ENCODE peak calls at places on chromosomes 7 and 10, in five cellular contexts. One of them, this sample, is unnamed.

GRCh38 chr10:58082248-58082647 is 185.4 kb downstream of the IPMK start:
- DNase-seq in PC-9: no peak
- DNase-seq in heart right ventricle: no peak
- DNase-seq in AG09319: no peak
- DNase-seq in naive B cell: no peak
- DNase-seq in this sample: no peak

GRCh38 chr7:106050002-106050742 is 61.9 kb downstream of the SYPL1 start:
- DNase-seq in PC-9: peak
- DNase-seq in heart right ventricle: no peak
- DNase-seq in AG09319: no peak
- DNase-seq in naive B cell: no peak
- DNase-seq in this sample: peak

GRCh38 chr7:111126987-111127386 is 36.1 kb downstream of the LRRN3 start:
- DNase-seq in PC-9: no peak
- DNase-seq in heart right ventricle: no peak
- DNase-seq in AG09319: no peak
- DNase-seq in naive B cell: no peak
- DNase-seq in this sample: peak

GRCh38 chr7:12074889-12075288 is 136.2 kb upstream of the TMEM106B start:
- DNase-seq in PC-9: no peak
- DNase-seq in heart right ventricle: no peak
- DNase-seq in AG09319: no peak
- DNase-seq in naive B cell: no peak
- DNase-seq in this sample: no peak

GRCh38 chr10:130036296-130037065 is 72.4 kb upstream of the EBF3 start:
- DNase-seq in PC-9: no peak
- DNase-seq in heart right ventricle: no peak
- DNase-seq in AG09319: no peak
- DNase-seq in naive B cell: no peak
- DNase-seq in this sample: no peak

GRCh38 chr7:116194115-116194514 is 16.2 kb upstream of the TES start:
- DNase-seq in PC-9: no peak
- DNase-seq in heart right ventricle: no peak
- DNase-seq in AG09319: no peak
- DNase-seq in naive B cell: no peak
- DNase-seq in this sample: peak

GRCh38 chr10:132061465-132062180 is 4.1 kb upstream of the JAKMIP3 start:
- DNase-seq in PC-9: no peak
- DNase-seq in heart right ventricle: no peak
- DNase-seq in AG09319: no peak
- DNase-seq in naive B cell: no peak
- DNase-seq in this sample: no peak

GRCh38 chr7:2529161-2530075 is 9.8 kb downstream of the LFNG start:
- DNase-seq in PC-9: peak
- DNase-seq in heart right ventricle: peak
- DNase-seq in AG09319: no peak
- DNase-seq in naive B cell: peak
- DNase-seq in this sample: peak

GRCh38 chr7:119974972-119975371 is 298.0 kb upstream of the KCND2 start:
- DNase-seq in PC-9: no peak
- DNase-seq in heart right ventricle: no peak
- DNase-seq in AG09319: no peak
- DNase-seq in naive B cell: no peak
- DNase-seq in this sample: no peak

GRCh38 chr7:155369-156000 is 36.9 kb upstream of the FAM20C start:
- DNase-seq in PC-9: no peak
- DNase-seq in heart right ventricle: no peak
- DNase-seq in AG09319: no peak
- DNase-seq in naive B cell: no peak
- DNase-seq in this sample: no peak

GRCh38 chr10:13404791-13405190 is 56.7 kb upstream of the SEPHS1 start:
- DNase-seq in PC-9: no peak
- DNase-seq in heart right ventricle: no peak
- DNase-seq in AG09319: no peak
- DNase-seq in naive B cell: no peak
- DNase-seq in this sample: no peak

GRCh38 chr7:108144931-108145330 is 14.8 kb upstream of the LAMB4 start:
- DNase-seq in PC-9: no peak
- DNase-seq in heart right ventricle: no peak
- DNase-seq in AG09319: no peak
- DNase-seq in naive B cell: no peak
- DNase-seq in this sample: no peak

GRCh38 chr10:114668375-114669080 is 10.5 kb upstream of the ABLIM1 start:
- DNase-seq in PC-9: no peak
- DNase-seq in heart right ventricle: no peak
- DNase-seq in AG09319: no peak
- DNase-seq in naive B cell: no peak
- DNase-seq in this sample: no peak

GRCh38 chr10:77160679-77161078 is 476.9 kb downstream of the KCNMA1 start:
- DNase-seq in PC-9: no peak
- DNase-seq in heart right ventricle: no peak
- DNase-seq in AG09319: peak
- DNase-seq in naive B cell: no peak
- DNase-seq in this sample: peak

GRCh38 chr10:88198023-88198422 is 334.6 kb downstream of the PTEN start:
- DNase-seq in PC-9: no peak
- DNase-seq in heart right ventricle: no peak
- DNase-seq in AG09319: no peak
- DNase-seq in naive B cell: no peak
- DNase-seq in this sample: no peak

GRCh38 chr7:95491634-95492314 is 6.0 kb downstream of the ASB4 start:
- DNase-seq in PC-9: peak
- DNase-seq in heart right ventricle: no peak
- DNase-seq in AG09319: no peak
- DNase-seq in naive B cell: no peak
- DNase-seq in this sample: peak

GRCh38 chr7:22669692-22670421 is 57.1 kb upstream of the IL6 start:
- DNase-seq in PC-9: no peak
- DNase-seq in heart right ventricle: no peak
- DNase-seq in AG09319: no peak
- DNase-seq in naive B cell: no peak
- DNase-seq in this sample: no peak

GRCh38 chr7:4613855-4614548 is 68.1 kb upstream of the FOXK1 start:
- DNase-seq in PC-9: no peak
- DNase-seq in heart right ventricle: no peak
- DNase-seq in AG09319: peak
- DNase-seq in naive B cell: no peak
- DNase-seq in this sample: peak

GRCh38 chr10:102869290-102870198 is at the start of gene AS3MT:
- DNase-seq in PC-9: peak
- DNase-seq in heart right ventricle: peak
- DNase-seq in AG09319: no peak
- DNase-seq in naive B cell: no peak
- DNase-seq in this sample: no peak

GRCh38 chr7:98681951-98682350 is 64.9 kb downstream of the NPTX2 start:
- DNase-seq in PC-9: no peak
- DNase-seq in heart right ventricle: no peak
- DNase-seq in AG09319: no peak
- DNase-seq in naive B cell: no peak
- DNase-seq in this sample: no peak

GRCh38 chr10:43206391-43207235 is 60.3 kb downstream of the RASGEF1A start:
- DNase-seq in PC-9: no peak
- DNase-seq in heart right ventricle: no peak
- DNase-seq in AG09319: no peak
- DNase-seq in naive B cell: no peak
- DNase-seq in this sample: no peak

GRCh38 chr10:125967533-125967932 is 71.2 kb downstream of the FANK1 start:
- DNase-seq in PC-9: no peak
- DNase-seq in heart right ventricle: no peak
- DNase-seq in AG09319: no peak
- DNase-seq in naive B cell: no peak
- DNase-seq in this sample: no peak

GRCh38 chr7:861222-861621 is 15.1 kb upstream of the GET4 start:
- DNase-seq in PC-9: no peak
- DNase-seq in heart right ventricle: no peak
- DNase-seq in AG09319: no peak
- DNase-seq in naive B cell: no peak
- DNase-seq in this sample: no peak

GRCh38 chr10:103776878-103777591 is 78.3 kb downstream of the SH3PXD2A start:
- DNase-seq in PC-9: no peak
- DNase-seq in heart right ventricle: peak
- DNase-seq in AG09319: no peak
- DNase-seq in naive B cell: no peak
- DNase-seq in this sample: peak

GRCh38 chr10:44763331-44763730 is 147.8 kb upstream of the TMEM72 start:
- DNase-seq in PC-9: no peak
- DNase-seq in heart right ventricle: no peak
- DNase-seq in AG09319: no peak
- DNase-seq in naive B cell: no peak
- DNase-seq in this sample: no peak

GRCh38 chr7:122132341-122132740 is 11.7 kb downstream of the AASS start:
- DNase-seq in PC-9: no peak
- DNase-seq in heart right ventricle: no peak
- DNase-seq in AG09319: no peak
- DNase-seq in naive B cell: no peak
- DNase-seq in this sample: peak

GRCh38 chr10:103493362-103493871 is at the start of gene NEURL1:
- DNase-seq in PC-9: no peak
- DNase-seq in heart right ventricle: no peak
- DNase-seq in AG09319: no peak
- DNase-seq in naive B cell: no peak
- DNase-seq in this sample: no peak

GRCh38 chr10:103600956-103601569 is 107.6 kb downstream of the NEURL1 start:
- DNase-seq in PC-9: no peak
- DNase-seq in heart right ventricle: no peak
- DNase-seq in AG09319: no peak
- DNase-seq in naive B cell: no peak
- DNase-seq in this sample: no peak

GRCh38 chr10:98326621-98327027 is 58.6 kb upstream of the LOXL4 start:
- DNase-seq in PC-9: no peak
- DNase-seq in heart right ventricle: peak
- DNase-seq in AG09319: no peak
- DNase-seq in naive B cell: no peak
- DNase-seq in this sample: no peak

GRCh38 chr10:125159932-125160855 is at the start of gene CTBP2:
- DNase-seq in PC-9: peak
- DNase-seq in heart right ventricle: peak
- DNase-seq in AG09319: no peak
- DNase-seq in naive B cell: no peak
- DNase-seq in this sample: peak

GRCh38 chr7:107622937-107623336 is 37.7 kb upstream of the SLC26A4 start:
- DNase-seq in PC-9: no peak
- DNase-seq in heart right ventricle: no peak
- DNase-seq in AG09319: no peak
- DNase-seq in naive B cell: no peak
- DNase-seq in this sample: no peak

GRCh38 chr10:110408203-110408871 is 89.4 kb upstream of the DUSP5 start:
- DNase-seq in PC-9: peak
- DNase-seq in heart right ventricle: no peak
- DNase-seq in AG09319: no peak
- DNase-seq in naive B cell: no peak
- DNase-seq in this sample: peak

GRCh38 chr10:69567920-69568319 is 5.3 kb downstream of the NEUROG3 start:
- DNase-seq in PC-9: peak
- DNase-seq in heart right ventricle: peak
- DNase-seq in AG09319: peak
- DNase-seq in naive B cell: no peak
- DNase-seq in this sample: peak

GRCh38 chr7:131723926-131724325 is 167.5 kb upstream of the PODXL start:
- DNase-seq in PC-9: no peak
- DNase-seq in heart right ventricle: no peak
- DNase-seq in AG09319: no peak
- DNase-seq in naive B cell: no peak
- DNase-seq in this sample: no peak

GRCh38 chr10:133457100-133457841 is 3.5 kb downstream of the SCART1 start:
- DNase-seq in PC-9: no peak
- DNase-seq in heart right ventricle: no peak
- DNase-seq in AG09319: no peak
- DNase-seq in naive B cell: no peak
- DNase-seq in this sample: no peak

GRCh38 chr7:100120518-100121085 is 1.2 kb downstream of the CNPY4 start:
- DNase-seq in PC-9: no peak
- DNase-seq in heart right ventricle: no peak
- DNase-seq in AG09319: no peak
- DNase-seq in naive B cell: no peak
- DNase-seq in this sample: no peak

GRCh38 chr7:103504505-103505135 is 58.6 kb upstream of the SLC26A5 start:
- DNase-seq in PC-9: peak
- DNase-seq in heart right ventricle: no peak
- DNase-seq in AG09319: no peak
- DNase-seq in naive B cell: no peak
- DNase-seq in this sample: no peak

GRCh38 chr10:73094249-73094850 is 2.3 kb downstream of the P4HA1 start:
- DNase-seq in PC-9: no peak
- DNase-seq in heart right ventricle: no peak
- DNase-seq in AG09319: no peak
- DNase-seq in naive B cell: no peak
- DNase-seq in this sample: peak

This sample was measured in fibroblast of lung.